ENCODE peak calls at places on chromosomes 6 and 20, in ten cellular contexts. One of them, this sample, is unnamed.

GRCh38 chr6:411402-412145 is 20.0 kb downstream of the IRF4 start:
- DNase-seq in ELR: no peak
- DNase-seq in effector CD8-positive, alpha-beta T cell: no peak
- DNase-seq in Peyer's patch: no peak
- DNase-seq in HepG2: no peak
- DNase-seq in activated T-cell treated with anti-CD3 and anti-CD28 coated beads, Interleukin-2, amount 50 U/mL, for 48 hours: peak; percentile 30
- DNase-seq in iPS-NIHi11: no peak
- DNase-seq in astrocyte of the spinal cord: no peak
- DNase-seq in HFFc6: no peak
- DNase-seq in HFF-Myc: no peak
- DNase-seq in this sample: peak; percentile 59

GRCh38 chr6:109165392-109165964 is 70.2 kb downstream of the CEP57L1 start:
- DNase-seq in ELR: peak; percentile 17
- DNase-seq in effector CD8-positive, alpha-beta T cell: no peak
- DNase-seq in Peyer's patch: peak; percentile 50
- DNase-seq in HepG2: peak; percentile 41
- DNase-seq in activated T-cell treated with anti-CD3 and anti-CD28 coated beads, Interleukin-2, amount 50 U/mL, for 48 hours: no peak
- DNase-seq in iPS-NIHi11: peak; percentile 41
- DNase-seq in astrocyte of the spinal cord: peak; percentile 65
- DNase-seq in HFFc6: peak; percentile 48
- DNase-seq in HFF-Myc: no peak
- DNase-seq in this sample: no peak

GRCh38 chr6:151131346-151131745 is 108.4 kb upstream of the AKAP12 start:
- DNase-seq in ELR: no peak
- DNase-seq in effector CD8-positive, alpha-beta T cell: no peak
- DNase-seq in Peyer's patch: no peak
- DNase-seq in HepG2: no peak
- DNase-seq in activated T-cell treated with anti-CD3 and anti-CD28 coated beads, Interleukin-2, amount 50 U/mL, for 48 hours: no peak
- DNase-seq in iPS-NIHi11: no peak
- DNase-seq in astrocyte of the spinal cord: no peak
- DNase-seq in HFFc6: no peak
- DNase-seq in HFF-Myc: no peak
- DNase-seq in this sample: no peak

GRCh38 chr6:125190667-125191066 is 37.1 kb downstream of the TPD52L1 start:
- DNase-seq in ELR: no peak
- DNase-seq in effector CD8-positive, alpha-beta T cell: no peak
- DNase-seq in Peyer's patch: no peak
- DNase-seq in HepG2: no peak
- DNase-seq in activated T-cell treated with anti-CD3 and anti-CD28 coated beads, Interleukin-2, amount 50 U/mL, for 48 hours: no peak
- DNase-seq in iPS-NIHi11: no peak
- DNase-seq in astrocyte of the spinal cord: no peak
- DNase-seq in HFFc6: no peak
- DNase-seq in HFF-Myc: no peak
- DNase-seq in this sample: no peak

GRCh38 chr6:142030115-142030619 is 102.6 kb upstream of the GJE1 start:
- DNase-seq in ELR: peak; percentile 78
- DNase-seq in effector CD8-positive, alpha-beta T cell: no peak
- DNase-seq in Peyer's patch: no peak
- DNase-seq in HepG2: no peak
- DNase-seq in activated T-cell treated with anti-CD3 and anti-CD28 coated beads, Interleukin-2, amount 50 U/mL, for 48 hours: no peak
- DNase-seq in iPS-NIHi11: no peak
- DNase-seq in astrocyte of the spinal cord: peak; percentile 38
- DNase-seq in HFFc6: no peak
- DNase-seq in HFF-Myc: no peak
- DNase-seq in this sample: no peak

GRCh38 chr6:96923871-96924493 is 546 bp upstream of the KLHL32 start:
- DNase-seq in ELR: no peak
- DNase-seq in effector CD8-positive, alpha-beta T cell: no peak
- DNase-seq in Peyer's patch: no peak
- DNase-seq in HepG2: peak; percentile 46
- DNase-seq in activated T-cell treated with anti-CD3 and anti-CD28 coated beads, Interleukin-2, amount 50 U/mL, for 48 hours: no peak
- DNase-seq in iPS-NIHi11: no peak
- DNase-seq in astrocyte of the spinal cord: no peak
- DNase-seq in HFFc6: no peak
- DNase-seq in HFF-Myc: no peak
- DNase-seq in this sample: no peak

GRCh38 chr6:4904461-4904860 is 99.4 kb downstream of the RPP40 start:
- DNase-seq in ELR: no peak
- DNase-seq in effector CD8-positive, alpha-beta T cell: no peak
- DNase-seq in Peyer's patch: no peak
- DNase-seq in HepG2: no peak
- DNase-seq in activated T-cell treated with anti-CD3 and anti-CD28 coated beads, Interleukin-2, amount 50 U/mL, for 48 hours: no peak
- DNase-seq in iPS-NIHi11: no peak
- DNase-seq in astrocyte of the spinal cord: no peak
- DNase-seq in HFFc6: no peak
- DNase-seq in HFF-Myc: no peak
- DNase-seq in this sample: no peak

GRCh38 chr6:82072113-82072512 is 175.4 kb downstream of the IBTK start:
- DNase-seq in ELR: peak; percentile 10
- DNase-seq in effector CD8-positive, alpha-beta T cell: no peak
- DNase-seq in Peyer's patch: no peak
- DNase-seq in HepG2: no peak
- DNase-seq in activated T-cell treated with anti-CD3 and anti-CD28 coated beads, Interleukin-2, amount 50 U/mL, for 48 hours: no peak
- DNase-seq in iPS-NIHi11: no peak
- DNase-seq in astrocyte of the spinal cord: peak; percentile 29
- DNase-seq in HFFc6: no peak
- DNase-seq in HFF-Myc: no peak
- DNase-seq in this sample: no peak

GRCh38 chr6:107622269-107622668 is 132.4 kb downstream of the SOBP start:
- DNase-seq in ELR: no peak
- DNase-seq in effector CD8-positive, alpha-beta T cell: no peak
- DNase-seq in Peyer's patch: no peak
- DNase-seq in HepG2: no peak
- DNase-seq in activated T-cell treated with anti-CD3 and anti-CD28 coated beads, Interleukin-2, amount 50 U/mL, for 48 hours: no peak
- DNase-seq in iPS-NIHi11: no peak
- DNase-seq in astrocyte of the spinal cord: no peak
- DNase-seq in HFFc6: no peak
- DNase-seq in HFF-Myc: no peak
- DNase-seq in this sample: no peak

GRCh38 chr6:109299695-109300564 is 82.3 kb downstream of the CD164 start:
- DNase-seq in ELR: no peak
- DNase-seq in effector CD8-positive, alpha-beta T cell: no peak
- DNase-seq in Peyer's patch: no peak
- DNase-seq in HepG2: no peak
- DNase-seq in activated T-cell treated with anti-CD3 and anti-CD28 coated beads, Interleukin-2, amount 50 U/mL, for 48 hours: no peak
- DNase-seq in iPS-NIHi11: no peak
- DNase-seq in astrocyte of the spinal cord: no peak
- DNase-seq in HFFc6: no peak
- DNase-seq in HFF-Myc: no peak
- DNase-seq in this sample: no peak

GRCh38 chr20:4728121-4728520 is 6.4 kb downstream of the PRND start:
- DNase-seq in ELR: peak; percentile 60
- DNase-seq in effector CD8-positive, alpha-beta T cell: no peak
- DNase-seq in Peyer's patch: no peak
- DNase-seq in HepG2: no peak
- DNase-seq in activated T-cell treated with anti-CD3 and anti-CD28 coated beads, Interleukin-2, amount 50 U/mL, for 48 hours: no peak
- DNase-seq in iPS-NIHi11: no peak
- DNase-seq in astrocyte of the spinal cord: no peak
- DNase-seq in HFFc6: no peak
- DNase-seq in HFF-Myc: no peak
- DNase-seq in this sample: no peak

GRCh38 chr20:11178946-11179654 is 505.3 kb upstream of the JAG1 start:
- DNase-seq in ELR: peak; percentile 75
- DNase-seq in effector CD8-positive, alpha-beta T cell: no peak
- DNase-seq in Peyer's patch: no peak
- DNase-seq in HepG2: peak; percentile 54
- DNase-seq in activated T-cell treated with anti-CD3 and anti-CD28 coated beads, Interleukin-2, amount 50 U/mL, for 48 hours: no peak
- DNase-seq in iPS-NIHi11: peak; percentile 45
- DNase-seq in astrocyte of the spinal cord: peak; percentile 78
- DNase-seq in HFFc6: peak; percentile 58
- DNase-seq in HFF-Myc: peak; percentile 11
- DNase-seq in this sample: no peak

GRCh38 chr20:58716476-58717277 is 24.1 kb downstream of the NPEPL1 start:
- DNase-seq in ELR: no peak
- DNase-seq in effector CD8-positive, alpha-beta T cell: no peak
- DNase-seq in Peyer's patch: peak; percentile 35
- DNase-seq in HepG2: peak; percentile 53
- DNase-seq in activated T-cell treated with anti-CD3 and anti-CD28 coated beads, Interleukin-2, amount 50 U/mL, for 48 hours: peak; percentile 12
- DNase-seq in iPS-NIHi11: no peak
- DNase-seq in astrocyte of the spinal cord: no peak
- DNase-seq in HFFc6: no peak
- DNase-seq in HFF-Myc: no peak
- DNase-seq in this sample: peak; percentile 49

This sample was measured in activated CD8-positive, alpha-beta memory T cell treated with anti-CD3 and anti-CD28 coated beads for 24 hours.